ENCODE peak calls at places on chromosome 18, in nine cellular contexts. A, Z, J, W, N, T, C, G and X are unnamed samples.

GRCh38 chr18:3715223-3716080 is 265.5 kb downstream of the TGIF1 start:
- DNase-seq in A (peak), Z (no peak), J (peak), W (no peak), N (peak), T (no peak), C (no peak), G (no peak), X (no peak)

GRCh38 chr18:30903566-30903965 is 139.0 kb downstream of the DSC3 start:
- DNase-seq in A (no peak), Z (peak), J (no peak), W (no peak), N (no peak), T (no peak), C (no peak), G (no peak), X (no peak)

GRCh38 chr18:56575819-56576663 is 62.4 kb downstream of the TXNL1 start:
- DNase-seq in A (peak), Z (peak), J (no peak), W (no peak), N (peak), T (peak), C (peak), G (peak), X (peak)

GRCh38 chr18:60123031-60123430 is 223.2 kb downstream of the PMAIP1 start:
- DNase-seq in A (no peak), Z (no peak), J (no peak), W (no peak), N (no peak), T (no peak), C (no peak), G (no peak), X (no peak)

GRCh38 chr18:8063733-8064132 is 496.6 kb downstream of the PTPRM start:
- DNase-seq in A (no peak), Z (no peak), J (no peak), W (no peak), N (no peak), T (no peak), C (no peak), G (no peak), X (no peak)

GRCh38 chr18:79071037-79071960 is 2.1 kb downstream of the ATP9B start:
- DNase-seq in A (no peak), Z (no peak), J (no peak), W (no peak), N (no peak), T (no peak), C (no peak), G (no peak), X (no peak)

GRCh38 chr18:33960393-33960792 is 264.3 kb downstream of the NOL4 start:
- DNase-seq in A (peak), Z (no peak), J (no peak), W (no peak), N (no peak), T (no peak), C (no peak), G (no peak), X (no peak)

GRCh38 chr18:51278045-51278649 is 80.7 kb upstream of the MEX3C start:
- DNase-seq in A (peak), Z (peak), J (peak), W (peak), N (peak), T (peak), C (peak), G (peak), X (no peak)

GRCh38 chr18:24414349-24415003 is 12.0 kb upstream of the IMPACT start:
- DNase-seq in A (no peak), Z (no peak), J (no peak), W (no peak), N (no peak), T (no peak), C (no peak), G (no peak), X (no peak)

GRCh38 chr18:24296273-24296672 is 101.4 kb downstream of the OSBPL1A start:
- DNase-seq in A (no peak), Z (no peak), J (no peak), W (no peak), N (no peak), T (no peak), C (no peak), G (no peak), X (no peak)

GRCh38 chr18:24546304-24546703 is 85.9 kb downstream of the HRH4 start:
- DNase-seq in A (no peak), Z (no peak), J (no peak), W (no peak), N (no peak), T (peak), C (no peak), G (no peak), X (no peak)

GRCh38 chr18:78729099-78729467 is 250.5 kb upstream of the SALL3 start:
- DNase-seq in A (no peak), Z (no peak), J (no peak), W (no peak), N (no peak), T (no peak), C (no peak), G (no peak), X (no peak)